ENCODE peak calls at places on chromosomes 7 and 10, in four cellular contexts. E is neural crest cell; O is progenitor cell of endocrine pancreas; A is CD8-positive, alpha-beta T cell. W is an unnamed sample.

GRCh38 chr7:24024276-24024675 is 259.7 kb upstream of the NPY start:
- DNase-seq in E (no peak), O (no peak), A (no peak), W (no peak)

GRCh38 chr10:71473671-71474599 is 77.2 kb downstream of the CDH23 start:
- DNase-seq in E (no peak), O (no peak), A (no peak), W (no peak)

GRCh38 chr7:5495581-5496375 is 72.1 kb upstream of the TNRC18 start:
- DNase-seq in E (no peak), O (no peak), A (no peak), W (no peak)

GRCh38 chr7:69364814-69365587 is 233.3 kb upstream of the AUTS2 start:
- DNase-seq in E (no peak), O (no peak), A (no peak), W (no peak)

GRCh38 chr10:23437987-23438546 is 808 bp upstream of the OTUD1 start:
- DNase-seq in E (no peak), O (no peak), A (no peak), W (no peak)

GRCh38 chr10:69878951-69879350 is 77.2 kb downstream of the COL13A1 start:
- DNase-seq in E (no peak), O (no peak), A (no peak), W (no peak)

GRCh38 chr7:139648941-139649425 is 125.5 kb downstream of the CLEC2L start:
- DNase-seq in E (no peak), O (no peak), A (no peak), W (peak; percentile 38)

GRCh38 chr10:125795111-125795510 is 19.5 kb upstream of the MMP21 start:
- DNase-seq in E (no peak), O (no peak), A (no peak), W (no peak)

GRCh38 chr7:76246804-76247389 is 45.2 kb downstream of the SRRM3 start:
- DNase-seq in E (no peak), O (no peak), A (no peak), W (no peak)

GRCh38 chr7:18459846-18460245 is 35.7 kb upstream of the HDAC9 start:
- DNase-seq in E (no peak), O (no peak), A (no peak), W (no peak)

GRCh38 chr10:110822708-110823291 is 48.9 kb upstream of the PDCD4 start:
- DNase-seq in E (no peak), O (peak; percentile 24), A (no peak), W (no peak)

GRCh38 chr7:5699951-5700384 is 81.5 kb downstream of the RNF216 start:
- DNase-seq in E (no peak), O (no peak), A (no peak), W (peak; percentile 89)

GRCh38 chr7:90726623-90727022 is 130.5 kb downstream of the CDK14 start:
- DNase-seq in E (no peak), O (no peak), A (no peak), W (no peak)